ENCODE peak calls at places on chromosomes 13 and 19, in seven cellular contexts. G, N, O, Z, I, A and J are unnamed samples.

GRCh38 chr19:2537544-2537943 is 61.6 kb downstream of the GADD45B start:
- DNase-seq in G (no peak), N (no peak), O (no peak), Z (no peak), I (no peak), A (no peak), J (no peak)

GRCh38 chr13:73058741-73059459 is at the start of gene KLF5:
- DNase-seq in G (peak; percentile 94), N (peak; percentile 95), O (peak; percentile 89), Z (peak; percentile 95), I (peak; percentile 94), A (peak; percentile 90), J (peak; percentile 89)

GRCh38 chr13:77300176-77301141 is 26.4 kb downstream of the MYCBP2 start:
- DNase-seq in G (peak; percentile 89), N (no peak), O (no peak), Z (no peak), I (peak; percentile 63), A (peak; percentile 74), J (no peak)

GRCh38 chr13:20495087-20496023 is 30.3 kb downstream of the CRYL1 start:
- DNase-seq in G (peak; percentile 79), N (no peak), O (peak; percentile 77), Z (peak; percentile 56), I (peak; percentile 65), A (peak; percentile 69), J (peak; percentile 51)

GRCh38 chr19:35928507-35928906 is 7.7 kb upstream of the LRFN3 start:
- DNase-seq in G (no peak), N (no peak), O (no peak), Z (no peak), I (no peak), A (no peak), J (no peak)

GRCh38 chr13:30869491-30869890 is 36.6 kb upstream of the MEDAG start:
- DNase-seq in G (peak; percentile 73), N (no peak), O (no peak), Z (no peak), I (no peak), A (peak; percentile 53), J (no peak)

GRCh38 chr19:4455742-4456565 is 1.6 kb downstream of the UBXN6 start:
- DNase-seq in G (peak; percentile 86), N (no peak), O (peak; percentile 40), Z (no peak), I (peak; percentile 15), A (peak; percentile 57), J (no peak)

GRCh38 chr19:48539503-48540096 is 12.4 kb upstream of the SULT2B1 start:
- DNase-seq in G (peak; percentile 54), N (peak; percentile 57), O (peak; percentile 25), Z (no peak), I (peak; percentile 69), A (peak; percentile 28), J (no peak)

GRCh38 chr13:45299194-45299593 is 41.8 kb downstream of the TPT1 start:
- DNase-seq in G (peak; percentile 47), N (no peak), O (no peak), Z (no peak), I (no peak), A (peak; percentile 13), J (no peak)

GRCh38 chr19:1648156-1648925 is 4.1 kb downstream of the TCF3 start:
- DNase-seq in G (no peak), N (no peak), O (no peak), Z (no peak), I (no peak), A (no peak), J (no peak)